ENCODE peak calls at places on chromosomes 11 and 22, in nine cellular contexts. G, M, C, V, T, A, K, P and R are unnamed samples.

GRCh38 chr22:49305215-49305965 is 522.3 kb downstream of the BRD1 start:
- DNase-seq in G (no peak), M (peak; percentile 73), C (peak; percentile 76), V (peak; percentile 63), T (peak; percentile 72), A (peak; percentile 90), K (peak; percentile 40), P (peak; percentile 49), R (peak; percentile 94)

GRCh38 chr11:45928535-45929215 is 6.2 kb downstream of the LARGE2 start:
- DNase-seq in G (no peak), M (peak; percentile 54), C (peak; percentile 14), V (no peak), T (no peak), A (no peak), K (no peak), P (no peak), R (no peak)

GRCh38 chr22:37262346-37262745 is 18.3 kb upstream of the RAC2 start:
- DNase-seq in G (no peak), M (no peak), C (no peak), V (no peak), T (no peak), A (no peak), K (no peak), P (no peak), R (no peak)

GRCh38 chr11:10405858-10406592 is 49.0 kb upstream of the AMPD3 start:
- DNase-seq in G (no peak), M (no peak), C (peak; percentile 56), V (peak; percentile 88), T (peak; percentile 79), A (peak; percentile 77), K (peak; percentile 48), P (peak; percentile 90), R (no peak)

GRCh38 chr22:21907638-21908522 is 40.4 kb upstream of the MAPK1 start:
- DNase-seq in G (no peak), M (no peak), C (no peak), V (no peak), T (peak; percentile 49), A (no peak), K (no peak), P (no peak), R (no peak)

GRCh38 chr11:72010529-72011233 is 12.0 kb downstream of the IL18BP start:
- DNase-seq in G (no peak), M (peak; percentile 55), C (no peak), V (no peak), T (no peak), A (no peak), K (no peak), P (no peak), R (no peak)

GRCh38 chr11:24312464-24313238 is 184.2 kb upstream of the LUZP2 start:
- DNase-seq in G (no peak), M (no peak), C (no peak), V (no peak), T (no peak), A (peak; percentile 6), K (no peak), P (no peak), R (no peak)

GRCh38 chr11:28798286-28798685 is 690.1 kb downstream of the METTL15 start:
- DNase-seq in G (no peak), M (no peak), C (no peak), V (no peak), T (no peak), A (no peak), K (no peak), P (no peak), R (no peak)

GRCh38 chr11:108836541-108836940 is 171.7 kb downstream of the DDX10 start:
- DNase-seq in G (no peak), M (no peak), C (no peak), V (no peak), T (no peak), A (no peak), K (no peak), P (no peak), R (no peak)

GRCh38 chr11:58649623-58650022 is 27.2 kb downstream of the CNTF start:
- DNase-seq in G (no peak), M (no peak), C (no peak), V (no peak), T (no peak), A (no peak), K (no peak), P (no peak), R (no peak)

GRCh38 chr11:69449320-69450063 is 32.0 kb upstream of the LINC01488 start:
- DNase-seq in G (no peak), M (peak; percentile 87), C (no peak), V (peak; percentile 80), T (peak; percentile 82), A (peak; percentile 90), K (peak; percentile 69), P (no peak), R (peak; percentile 87)

GRCh38 chr11:20013346-20014066 is 146.8 kb downstream of the DBX1 start:
- DNase-seq in G (no peak), M (no peak), C (no peak), V (no peak), T (no peak), A (no peak), K (no peak), P (no peak), R (no peak)

GRCh38 chr11:11740081-11740702 is 101.6 kb upstream of the USP47 start:
- DNase-seq in G (no peak), M (no peak), C (no peak), V (no peak), T (no peak), A (no peak), K (no peak), P (no peak), R (peak; percentile 18)

GRCh38 chr11:17845431-17845881 is 110.9 kb downstream of the KCNC1 start:
- DNase-seq in G (no peak), M (no peak), C (no peak), V (no peak), T (no peak), A (no peak), K (no peak), P (no peak), R (no peak)
- TF ChIP-seq EP300 in G (no peak), M (no peak), C (no peak), V (no peak), T (no peak), A (no peak), K (no peak), P (no peak), R (no peak)

GRCh38 chr22:24102366-24103200 is 78.7 kb upstream of the SUSD2 start:
- DNase-seq in G (no peak), M (peak; percentile 40), C (no peak), V (peak; percentile 58), T (no peak), A (no peak), K (no peak), P (no peak), R (no peak)
- TF ChIP-seq EP300 in G (no peak), M (no peak), C (no peak), V (no peak), T (no peak), A (no peak), K (no peak), P (no peak), R (no peak)

DNA sequence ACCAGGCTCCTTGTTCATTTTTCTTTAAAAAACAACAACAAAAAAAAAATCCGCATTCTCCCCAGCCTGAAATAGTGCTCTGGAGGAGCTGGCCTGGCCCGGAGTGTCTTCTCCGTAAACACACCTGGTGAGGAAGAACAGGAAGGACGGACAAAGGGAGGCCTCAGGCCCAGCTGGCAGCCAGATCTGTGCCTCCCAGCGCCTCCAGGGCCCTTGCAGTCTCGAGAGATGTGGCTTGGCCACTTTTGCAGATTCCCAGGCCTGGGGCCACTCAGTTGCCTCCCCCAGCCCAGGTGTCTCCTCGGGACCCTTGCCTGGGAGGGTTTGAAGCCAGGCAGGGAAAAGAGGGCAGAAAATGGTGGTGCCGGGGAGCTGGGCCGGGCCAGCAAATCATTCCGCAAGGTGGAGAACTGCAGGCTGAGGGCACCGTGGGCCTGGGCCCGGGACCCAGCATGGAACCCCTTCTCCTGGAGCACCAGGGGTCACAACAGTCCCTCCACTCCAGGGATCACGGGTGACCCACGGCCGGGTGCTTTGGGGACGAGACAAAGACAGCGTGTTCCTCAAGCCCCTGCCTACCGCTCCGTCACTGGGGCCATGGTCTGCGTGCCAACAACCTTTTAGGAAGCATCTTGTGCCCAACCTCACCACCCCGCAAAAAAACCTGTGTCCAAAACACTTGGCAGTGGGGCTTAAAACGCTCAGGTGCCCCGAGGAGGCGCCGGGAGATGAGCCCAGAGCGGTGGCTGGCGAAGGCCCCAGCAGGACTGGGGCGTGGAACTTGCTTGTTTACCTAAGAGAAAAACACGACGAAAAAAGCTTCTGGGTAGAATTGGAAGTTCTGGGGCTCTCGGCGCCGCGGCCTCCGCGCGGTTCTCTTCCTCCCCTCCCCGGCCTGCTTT is 67.1 kb upstream of the WNT7B start:
- DNase-seq in G (no peak), M (peak; percentile 78), C (peak; percentile 71), V (peak; percentile 81), T (no peak), A (no peak), K (peak; percentile 54), P (no peak), R (peak; percentile 58)
- TF ChIP-seq EP300 in G (peak; percentile 26), M (no peak), C (no peak), V (no peak), T (no peak), A (no peak), K (no peak), P (no peak), R (no peak)

GRCh38 chr11:70882716-70883085 is 369.7 kb downstream of the SHANK2 start:
- DNase-seq in G (no peak), M (no peak), C (no peak), V (no peak), T (no peak), A (no peak), K (no peak), P (no peak), R (no peak)
- TF ChIP-seq EP300 in G (no peak), M (no peak), C (no peak), V (no peak), T (no peak), A (no peak), K (no peak), P (no peak), R (no peak)

GRCh38 chr22:41201146-41201545 is 4.0 kb upstream of the L3MBTL2 start:
- DNase-seq in G (no peak), M (no peak), C (no peak), V (no peak), T (no peak), A (no peak), K (no peak), P (no peak), R (no peak)
- TF ChIP-seq EP300 in G (no peak), M (no peak), C (no peak), V (no peak), T (no peak), A (no peak), K (no peak), P (no peak), R (no peak)

DNA sequence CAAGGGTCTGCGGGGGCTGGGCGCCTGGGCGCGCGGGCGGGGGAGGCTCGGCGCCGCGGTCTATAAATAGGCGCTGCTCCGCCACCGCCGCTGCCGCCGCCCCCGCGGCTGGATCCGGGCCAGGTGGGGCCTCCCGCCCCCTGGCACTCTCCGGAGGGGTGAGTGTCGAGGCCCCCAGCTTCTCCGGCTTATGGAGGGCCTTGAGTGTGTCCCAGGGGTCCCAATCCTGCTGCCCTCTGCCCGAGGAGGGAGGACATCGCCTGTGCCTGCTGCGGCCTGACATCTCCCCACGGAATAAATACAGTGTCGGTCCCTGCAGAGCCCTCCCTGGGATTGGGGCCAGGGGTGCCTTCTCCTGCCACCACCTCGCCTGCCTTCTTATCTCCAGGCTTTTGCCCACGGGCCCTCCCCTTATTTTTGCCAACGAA is 4.3 kb upstream of the GP1BB start:
- DNase-seq in G (no peak), M (no peak), C (peak; percentile 75), V (no peak), T (peak; percentile 93), A (no peak), K (no peak), P (no peak), R (no peak)
- TF ChIP-seq EP300 in G (no peak), M (no peak), C (no peak), V (no peak), T (peak; percentile 77), A (no peak), K (no peak), P (no peak), R (no peak)